ENCODE peak calls at places on chromosomes 4 and X, in six cellular contexts. E, D, A, Y, B and U are unnamed samples.

GRCh38 chr4:44544158-44544557 is 95.5 kb upstream of the KCTD8 start:
- DNase-seq in E (no peak), D (no peak), A (peak; percentile 22), Y (no peak), B (peak; percentile 1), U (no peak)

GRCh38 chr4:155491336-155492131 is 114.8 kb upstream of the MAP9 start:
- DNase-seq in E (no peak), D (no peak), A (no peak), Y (no peak), B (peak; percentile 22), U (no peak)

GRCh38 chr4:184825394-184826314 is at the start of gene ACSL1:
- DNase-seq in E (no peak), D (peak; percentile 95), A (peak; percentile 58), Y (peak; percentile 87), B (peak; percentile 63), U (peak; percentile 73)

GRCh38 chrX:35244796-35245508 is 302.4 kb downstream of the FAM47B start:
- DNase-seq in E (no peak), D (no peak), A (no peak), Y (no peak), B (no peak), U (no peak)

GRCh38 chr4:80948995-80949394 is 81.5 kb upstream of the BMP3 start:
- DNase-seq in E (no peak), D (no peak), A (no peak), Y (peak; percentile 5), B (no peak), U (no peak)

GRCh38 chrX:68183612-68184214 is 249.6 kb downstream of the OPHN1 start:
- DNase-seq in E (no peak), D (peak; percentile 15), A (peak; percentile 72), Y (peak; percentile 51), B (peak; percentile 24), U (peak; percentile 61)

GRCh38 chrX:13836575-13836974 is 19.7 kb upstream of the GPM6B start:
- DNase-seq in E (no peak), D (no peak), A (no peak), Y (no peak), B (peak; percentile 35), U (no peak)

GRCh38 chr4:156971168-156971601 is 414 bp downstream of the PDGFC start:
- DNase-seq in E (no peak), D (no peak), A (no peak), Y (no peak), B (no peak), U (no peak)

GRCh38 chr4:166657261-166657660 is 577.0 kb downstream of the SPOCK3 start:
- DNase-seq in E (no peak), D (no peak), A (no peak), Y (no peak), B (peak; percentile 78), U (peak; percentile 5)

GRCh38 chrX:119692241-119693031 is 532 bp downstream of the SEPTIN6 start:
- DNase-seq in E (no peak), D (peak; percentile 44), A (peak; percentile 36), Y (peak; percentile 66), B (peak; percentile 27), U (peak; percentile 37)

GRCh38 chrX:46634577-46634976 is 61.0 kb downstream of the CHST7 start:
- DNase-seq in E (no peak), D (no peak), A (no peak), Y (peak; percentile 26), B (no peak), U (no peak)

GRCh38 chr4:52372747-52373146 is 286.4 kb downstream of the USP46 start:
- DNase-seq in E (no peak), D (no peak), A (no peak), Y (no peak), B (no peak), U (no peak)

GRCh38 chr4:155667538-155668511 is 1.2 kb downstream of the GUCY1A1 start:
- DNase-seq in E (no peak), D (no peak), A (peak; percentile 45), Y (peak; percentile 45), B (peak; percentile 39), U (peak; percentile 22)

GRCh38 chrX:151724563-151725337 is 8.9 kb downstream of the FATE1 start:
- DNase-seq in E (no peak), D (no peak), A (no peak), Y (no peak), B (no peak), U (no peak)

GRCh38 chrX:153578200-153578835 is 20.6 kb downstream of the CCNQ start:
- DNase-seq in E (no peak), D (no peak), A (no peak), Y (no peak), B (no peak), U (no peak)

GRCh38 chr4:3236326-3236878 is 12.6 kb upstream of the MSANTD1 start:
- DNase-seq in E (no peak), D (no peak), A (no peak), Y (no peak), B (no peak), U (no peak)

GRCh38 chrX:25601323-25601722 is 536.8 kb upstream of the MAGEB18 start:
- DNase-seq in E (no peak), D (no peak), A (no peak), Y (no peak), B (no peak), U (no peak)

GRCh38 chr4:54541426-54542118 is 116.2 kb upstream of the KIT start:
- DNase-seq in E (no peak), D (peak; percentile 45), A (no peak), Y (peak; percentile 57), B (no peak), U (no peak)

GRCh38 chrX:27675493-27675892 is 85.3 kb downstream of the DCAF8L2 start:
- DNase-seq in E (no peak), D (no peak), A (peak; percentile 70), Y (peak; percentile 0), B (peak; percentile 22), U (peak; percentile 15)

GRCh38 chr4:158805628-158806471 is 37.0 kb downstream of the FNIP2 start:
- DNase-seq in E (no peak), D (no peak), A (peak; percentile 76), Y (peak; percentile 15), B (no peak), U (no peak)

GRCh38 chr4:158809611-158810486 is 41.0 kb downstream of the FNIP2 start:
- DNase-seq in E (peak; percentile 6), D (no peak), A (peak; percentile 77), Y (peak; percentile 90), B (peak; percentile 99), U (peak; percentile 76)

GRCh38 chr4:158808399-158808798 is 39.6 kb downstream of the FNIP2 start:
- DNase-seq in E (no peak), D (no peak), A (no peak), Y (no peak), B (no peak), U (no peak)

GRCh38 chr4:158810487-158811215 is 41.8 kb downstream of the FNIP2 start:
- DNase-seq in E (peak; percentile 8), D (no peak), A (peak; percentile 92), Y (peak; percentile 99), B (peak; percentile 100), U (peak; percentile 36)

GRCh38 chr4:158807696-158808095 is 38.9 kb downstream of the FNIP2 start:
- DNase-seq in E (no peak), D (no peak), A (no peak), Y (no peak), B (no peak), U (no peak)
- H3K4me1 ChIP-seq in E (peaks cover 18% of the 10 kb centered on the region), D (peaks cover 12% of the 10 kb centered on the region), A (peaks cover 44% of the 10 kb centered on the region), Y (peaks cover 34% of the 10 kb centered on the region), B (peaks cover 2% of the 10 kb centered on the region), U (peaks cover 28% of the 10 kb centered on the region)

DNA sequence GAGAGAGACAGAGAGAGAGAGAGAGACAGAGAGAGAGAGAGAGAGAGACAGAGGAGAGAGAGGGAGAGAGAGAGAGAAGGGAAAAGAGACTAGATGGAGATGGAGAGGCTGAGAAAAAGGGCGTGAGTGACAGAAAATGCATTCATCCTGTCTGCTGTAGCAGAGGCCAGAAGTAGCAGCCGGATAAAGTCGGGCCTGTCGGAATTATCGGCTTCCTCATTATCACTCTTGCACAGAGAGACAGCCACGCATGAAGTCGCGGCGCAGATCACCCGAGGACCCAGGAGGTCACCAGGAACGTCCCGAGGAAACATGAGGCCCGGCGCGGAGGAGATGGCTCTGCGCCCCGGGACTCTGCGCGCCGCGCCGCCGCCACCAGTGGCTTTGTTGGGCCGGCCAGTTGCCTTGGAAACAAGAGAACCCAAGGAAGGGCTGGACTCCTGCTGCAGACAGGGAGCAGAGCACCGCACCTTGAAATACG is 603.8 kb downstream of the PACRGL start:
- DNase-seq in E (no peak), D (no peak), A (no peak), Y (peak; percentile 2), B (no peak), U (no peak)
- TF ChIP-seq EZH2 in E (no peak), D (no peak), A (peak; percentile 44), Y (no peak), B (no peak), U (peak; percentile 38)

GRCh38 chrX:154738013-154738738 is 12.7 kb downstream of the GAB3 start:
- DNase-seq in E (no peak), D (no peak), A (peak; percentile 70), Y (peak; percentile 83), B (peak; percentile 88), U (peak; percentile 48)
- H3K27ac ChIP-seq in E (no peak overlapping the region), D (peak overlapping the region; percentile 16), A (peak overlapping the region; percentile 25), Y (peak overlapping the region; percentile 63), B (peak overlapping the region; percentile 47), U (no peak overlapping the region)

GRCh38 chr4:118765399-118765798 is 70.5 kb downstream of the SEC24D start:
- DNase-seq in E (peak; percentile 54), D (peak; percentile 64), A (peak; percentile 82), Y (peak; percentile 97), B (peak; percentile 98), U (peak; percentile 95)
- H3K4me1 ChIP-seq in E (peaks cover 9% of the 10 kb centered on the region), D (no peaks in the 10 kb centered on the region), A (peaks cover 16% of the 10 kb centered on the region), Y (peaks cover 51% of the 10 kb centered on the region), B (peaks cover 11% of the 10 kb centered on the region), U (peaks cover 45% of the 10 kb centered on the region)